ENCODE peak calls at places on chromosome 13, in seven cellular contexts. J, K, V, C, O, E and G are unnamed samples. For H3K9me3, the result is how much of the 10 kb centered on the place peaks cover.

GRCh38 chr13:44407379-44407778 is 33.8 kb downstream of the SERP2 start:
- DNase-seq in J (no peak), E (no peak), C (no peak), O (no peak), K (no peak), V (no peak), G (no peak)

GRCh38 chr13:68176486-68176885 is 946.4 kb upstream of the PCDH9 start:
- DNase-seq in V (peak), K (peak), C (no peak), E (no peak), O (no peak), J (no peak), G (peak)

GRCh38 chr13:31213681-31214289 is 14.0 kb downstream of the B3GLCT start:
- DNase-seq in C (no peak), K (no peak), E (no peak), O (no peak), J (no peak), V (no peak), G (no peak)

GRCh38 chr13:84961023-84961422 is 838.2 kb downstream of the SLITRK6 start:
- DNase-seq in C (no peak), K (no peak), J (no peak), E (no peak), V (no peak), O (no peak), G (no peak)

GRCh38 chr13:39818953-39819352 is 163.5 kb downstream of the COG6 start:
- DNase-seq in E (no peak), C (no peak), K (no peak), O (peak), J (no peak), V (no peak), G (no peak)

GRCh38 chr13:99265162-99265822 is 7.1 kb upstream of the GPR18 start:
- DNase-seq in E (no peak), O (no peak), V (no peak), C (no peak), J (no peak), K (no peak), G (no peak)

GRCh38 chr13:40059540-40060232 is 404.2 kb downstream of the COG6 start:
- DNase-seq in J (no peak), K (no peak), O (no peak), E (no peak), V (no peak), C (no peak), G (no peak)

GRCh38 chr13:33787051-33787591 is 30.8 kb upstream of the RFC3 start:
- DNase-seq in E (no peak), V (no peak), K (no peak), J (no peak), O (no peak), C (no peak), G (no peak)

GRCh38 chr13:44273991-44274810 is 99.4 kb upstream of the SERP2 start:
- DNase-seq in C (no peak), E (no peak), K (peak), O (peak), J (no peak), V (peak), G (peak)

GRCh38 chr13:109989155-109989554 is 202.8 kb upstream of the IRS2 start:
- DNase-seq in C (no peak), K (peak), V (no peak), E (no peak), J (no peak), O (no peak), G (no peak)

GRCh38 chr13:46035066-46035465 is 17.5 kb downstream of the ZC3H13 start:
- DNase-seq in C (no peak), O (no peak), J (no peak), E (no peak), V (no peak), K (no peak), G (no peak)

GRCh38 chr13:30907167-30907761 is 1.2 kb downstream of the MEDAG start:
- DNase-seq in J (no peak), E (no peak), O (no peak), V (no peak), C (no peak), K (no peak), G (no peak)

GRCh38 chr13:32895296-32895695 is 120.9 kb upstream of the KL start:
- DNase-seq in E (no peak), O (no peak), K (no peak), J (no peak), C (no peak), V (no peak), G (no peak)

GRCh38 chr13:75384881-75385707 is 96.9 kb downstream of the TBC1D4 start:
- DNase-seq in J (no peak), V (no peak), E (no peak), C (no peak), K (no peak), O (no peak), G (no peak)

GRCh38 chr13:51781246-51782022 is 22.5 kb downstream of the DHRS12 start:
- DNase-seq in C (peak), O (no peak), V (no peak), J (no peak), K (peak), E (no peak), G (no peak)

GRCh38 chr13:51995677-51996551 is 15.3 kb downstream of the ATP7B start:
- DNase-seq in O (no peak), V (no peak), K (no peak), J (peak), C (no peak), E (no peak), G (no peak)

GRCh38 chr13:108328848-108329247 is 59.3 kb downstream of the TNFSF13B start:
- DNase-seq in C (no peak), E (no peak), V (no peak), J (peak), O (no peak), K (no peak), G (no peak)

GRCh38 chr13:43364210-43365041 is 341.0 kb downstream of the DNAJC15 start:
- DNase-seq in V (peak), E (no peak), C (no peak), O (no peak), J (no peak), K (no peak), G (peak)

GRCh38 chr13:93079294-93079693 is 147.3 kb upstream of the GPC6 start:
- DNase-seq in E (no peak), K (peak), J (no peak), C (no peak), O (no peak), V (no peak), G (no peak)

GRCh38 chr13:41696163-41697003 is 239.0 kb downstream of the RGCC start:
- DNase-seq in O (no peak), E (no peak), K (peak), J (no peak), V (no peak), C (peak), G (peak)

GRCh38 chr13:41310963-41311606 is at the start of gene NAA16:
- DNase-seq in K (peak), O (peak), C (peak), V (peak), J (peak), E (peak), G (peak)

GRCh38 chr13:102277286-102277685 is 124.6 kb downstream of the FGF14 start:
- DNase-seq in E (no peak), C (no peak), O (peak), K (no peak), J (no peak), V (no peak), G (no peak)

GRCh38 chr13:107835339-107836018 is 379.9 kb downstream of the LIG4 start:
- DNase-seq in O (no peak), K (peak), E (no peak), J (no peak), C (no peak), V (no peak), G (peak)

GRCh38 chr13:40127925-40128324 is 472.5 kb downstream of the COG6 start:
- DNase-seq in C (no peak), E (no peak), J (no peak), V (no peak), K (no peak), O (no peak), G (no peak)

GRCh38 chr13:25807562-25807961 is 244.3 kb downstream of the SHISA2 start:
- DNase-seq in O (no peak), K (no peak), C (no peak), V (no peak), J (no peak), E (no peak), G (no peak)

GRCh38 chr13:77832339-77833100 is 86.1 kb downstream of the EDNRB start:
- DNase-seq in J (no peak), E (no peak), V (no peak), O (no peak), K (no peak), C (no peak), G (no peak)

GRCh38 chr13:85519363-85519762 is 279.9 kb downstream of the SLITRK6 start:
- DNase-seq in J (no peak), E (no peak), K (no peak), V (no peak), C (no peak), O (no peak), G (no peak)

GRCh38 chr13:65856464-65856863 is 1373.7 kb downstream of the PCDH9 start:
- DNase-seq in K (no peak), C (no peak), E (no peak), V (no peak), O (no peak), J (no peak), G (peak)

GRCh38 chr13:107937841-107938240 is 277.5 kb downstream of the LIG4 start:
- DNase-seq in K (peak), J (no peak), C (no peak), V (no peak), E (no peak), O (no peak), G (no peak)

GRCh38 chr13:34340534-34340933 is 522.6 kb downstream of the RFC3 start:
- DNase-seq in K (peak), V (peak), E (no peak), C (no peak), J (no peak), O (no peak), G (no peak)

GRCh38 chr13:77207943-77208342 is 119.0 kb downstream of the MYCBP2 start:
- DNase-seq in J (no peak), E (no peak), K (peak), V (no peak), C (no peak), O (no peak), G (peak)

GRCh38 chr13:59587971-59588716 is 575.6 kb downstream of the DIAPH3 start:
- DNase-seq in V (no peak), C (no peak), K (no peak), O (no peak), E (no peak), J (no peak), G (no peak)

GRCh38 chr13:63481334-63481733 is 2065.7 kb upstream of the PCDH20 start:
- DNase-seq in K (no peak), V (no peak), E (no peak), C (no peak), J (no peak), O (no peak), G (no peak)

GRCh38 chr13:69755101-69755500 is 352.5 kb upstream of the ATXN8OS start:
- DNase-seq in V (no peak), E (no peak), K (no peak), O (no peak), C (no peak), J (no peak), G (no peak)

GRCh38 chr13:24630851-24631341 is 49.3 kb upstream of the ATP12A start:
- DNase-seq in C (peak), E (no peak), V (peak), J (no peak), K (peak), O (no peak), G (no peak)

GRCh38 chr13:94967183-94968039 is 255.1 kb upstream of the SOX21 start:
- DNase-seq in O (no peak), C (peak), E (no peak), K (peak), J (no peak), V (no peak), G (no peak)

GRCh38 chr13:44040754-44041100 is 161.0 kb downstream of the LACC1 start:
- DNase-seq in E (no peak), O (no peak), J (no peak), C (no peak), V (no peak), K (peak), G (no peak)

GRCh38 chr13:37534181-37534580 is 64.4 kb downstream of the POSTN start:
- DNase-seq in O (no peak), C (no peak), V (no peak), K (peak), E (no peak), J (no peak), G (peak)

GRCh38 chr13:47277774-47278173 is 380.9 kb upstream of the HTR2A start:
- DNase-seq in E (no peak), C (no peak), V (no peak), O (no peak), J (no peak), K (no peak), G (no peak)

DNA sequence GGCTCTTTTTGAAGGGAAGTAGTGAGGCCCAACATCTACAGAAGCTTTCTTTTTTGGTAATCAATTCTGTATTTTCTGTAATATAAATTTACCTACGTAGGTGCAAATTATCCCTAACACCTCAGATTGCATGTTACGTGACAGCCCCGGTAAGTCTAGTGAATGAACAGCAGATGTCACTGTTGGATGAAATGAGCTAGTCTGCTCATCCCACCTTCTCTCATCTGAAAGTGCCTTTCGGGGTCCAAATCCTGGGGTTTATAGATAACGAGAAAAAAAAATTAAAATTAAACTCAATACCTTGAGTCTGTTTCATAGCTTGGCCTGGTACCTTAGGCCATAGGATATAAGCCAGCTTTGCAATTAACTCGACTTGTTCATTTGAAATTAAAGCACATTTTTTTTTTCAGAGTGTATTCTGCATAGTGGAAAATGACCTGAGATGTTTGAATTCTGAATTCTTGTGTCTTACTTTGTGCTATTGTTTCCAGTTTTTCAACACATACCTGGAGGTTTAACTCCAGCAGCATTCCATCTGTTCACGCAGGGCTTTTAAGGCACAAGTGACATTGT is 548.2 kb downstream of the GPC5 start:
- DNase-seq in K (peak), E (no peak), J (no peak), V (no peak), O (no peak), C (peak), G (no peak)
- H3K4me3 ChIP-seq in K (no peak), E (no peak), J (no peak), V (no peak), O (no peak), C (no peak), G (no peak)

GRCh38 chr13:28953714-28954113 is 133.6 kb downstream of the MTUS2 start:
- DNase-seq in J (no peak), C (no peak), V (no peak), E (no peak), K (no peak), O (no peak), G (no peak)
- TF ChIP-seq CTCF in J (no peak), C (no peak), V (no peak), E (no peak), K (peak), O (no peak), G (no peak)

GRCh38 chr13:55497486-55497885 is 1643.2 kb upstream of the PRR20A start:
- DNase-seq in E (no peak), J (no peak), K (no peak), V (no peak), C (no peak), O (no peak), G (no peak)
- H3K9me3 ChIP-seq in E (under half), J (under half), K (under half), V (under half), C (under half), O (under half), G (under half)

GRCh38 chr13:113452942-113453901 is at the start of gene ADPRHL1:
- DNase-seq in C (peak), O (peak), V (no peak), K (no peak), J (no peak), E (no peak), G (no peak)
- H3K4me3 ChIP-seq in C (peak), O (no peak), V (no peak), K (no peak), J (no peak), E (no peak), G (no peak)

GRCh38 chr13:50580684-50581305 is 262.7 kb downstream of the DLEU7 start:
- DNase-seq in O (no peak), E (no peak), J (no peak), C (peak), V (no peak), K (no peak), G (peak)
- TF ChIP-seq CTCF in O (no peak), E (no peak), J (no peak), C (peak), V (no peak), K (no peak), G (peak)

GRCh38 chr13:20161951-20162300 is 1.1 kb upstream of the GJA3 start:
- DNase-seq in E (no peak), J (no peak), O (no peak), C (no peak), K (no peak), V (no peak), G (no peak)

GRCh38 chr13:20161275-20161950 is 561 bp upstream of the GJA3 start:
- DNase-seq in C (peak), J (no peak), K (no peak), O (no peak), E (peak), V (no peak), G (no peak)

GRCh38 chr13:20160346-20161274 is at the start of gene GJA3:
- DNase-seq in E (peak), C (peak), K (peak), O (no peak), J (no peak), V (no peak), G (no peak)

GRCh38 chr13:20157387-20157786 is 3.5 kb downstream of the GJA3 start:
- DNase-seq in C (no peak), J (no peak), O (no peak), V (no peak), E (no peak), K (no peak), G (no peak)

GRCh38 chr13:20159646-20160345 is 1.1 kb downstream of the GJA3 start:
- DNase-seq in C (peak), J (no peak), V (no peak), E (no peak), O (no peak), K (peak), G (no peak)
- H3K9me3 ChIP-seq in C (under half), J (under half), V (under half), E (under half), O (under half), K (under half), G (under half)

GRCh38 chr13:35855531-35856019 is 275.6 kb downstream of the DCLK1 start:
- DNase-seq in C (no peak), O (no peak), E (no peak), V (no peak), J (no peak), K (peak), G (no peak)
- H3K4me3 ChIP-seq in C (no peak), O (no peak), E (no peak), V (no peak), J (no peak), K (no peak), G (no peak)